ENCODE peak calls at places on chromosomes 16 and 17, in six cellular contexts. One of them, this sample, is unnamed.

GRCh38 chr17:74339537-74340195 is 13.6 kb downstream of the KIF19 start:
- DNase-seq in stomach: no peak
- DNase-seq in fibroblast of mammary gland: no peak
- DNase-seq in cardiac muscle cell: no peak
- DNase-seq in A549: no peak
- DNase-seq in neural crest cell: no peak
- DNase-seq in this sample: no peak

GRCh38 chr17:28807925-28808641 is 34.5 kb downstream of the FAM222B start:
- DNase-seq in A549: peak; percentile 78
- DNase-seq in fibroblast of mammary gland: peak; percentile 96
- DNase-seq in cardiac muscle cell: no peak
- DNase-seq in stomach: no peak
- DNase-seq in neural crest cell: no peak
- DNase-seq in this sample: no peak

GRCh38 chr17:50817838-50818237 is 17.5 kb upstream of the WFIKKN2 start:
- DNase-seq in A549: no peak
- DNase-seq in neural crest cell: no peak
- DNase-seq in cardiac muscle cell: no peak
- DNase-seq in stomach: no peak
- DNase-seq in fibroblast of mammary gland: peak; percentile 7
- DNase-seq in this sample: no peak

GRCh38 chr16:70635356-70636016 is 10.9 kb upstream of the IL34 start:
- DNase-seq in cardiac muscle cell: no peak
- DNase-seq in fibroblast of mammary gland: peak; percentile 75
- DNase-seq in neural crest cell: peak; percentile 88
- DNase-seq in stomach: no peak
- DNase-seq in A549: no peak
- DNase-seq in this sample: no peak

GRCh38 chr17:56902350-56902749 is 11.5 kb downstream of the TRIM25 start:
- DNase-seq in A549: peak; percentile 69
- DNase-seq in cardiac muscle cell: no peak
- DNase-seq in fibroblast of mammary gland: peak; percentile 43
- DNase-seq in neural crest cell: no peak
- DNase-seq in stomach: no peak
- DNase-seq in this sample: no peak

GRCh38 chr16:31451681-31452351 is 7.5 kb upstream of the ARMC5 start:
- DNase-seq in fibroblast of mammary gland: peak; percentile 74
- DNase-seq in stomach: peak; percentile 56
- DNase-seq in neural crest cell: no peak
- DNase-seq in cardiac muscle cell: peak; percentile 75
- DNase-seq in A549: peak; percentile 85
- DNase-seq in this sample: peak; percentile 59

GRCh38 chr17:74020522-74020921 is 183.0 kb upstream of the RPL38 start:
- DNase-seq in A549: no peak
- DNase-seq in neural crest cell: no peak
- DNase-seq in fibroblast of mammary gland: no peak
- DNase-seq in cardiac muscle cell: no peak
- DNase-seq in stomach: no peak
- DNase-seq in this sample: no peak

GRCh38 chr17:80455328-80455710 is 21.1 kb downstream of the NPTX1 start:
- DNase-seq in A549: no peak
- DNase-seq in fibroblast of mammary gland: no peak
- DNase-seq in stomach: peak; percentile 48
- DNase-seq in neural crest cell: peak; percentile 49
- DNase-seq in cardiac muscle cell: peak; percentile 71
- DNase-seq in this sample: peak; percentile 60

GRCh38 chr17:56918916-56919315 is 5.1 kb upstream of the TRIM25 start:
- DNase-seq in A549: no peak
- DNase-seq in fibroblast of mammary gland: peak; percentile 74
- DNase-seq in cardiac muscle cell: no peak
- DNase-seq in neural crest cell: no peak
- DNase-seq in stomach: no peak
- DNase-seq in this sample: no peak

GRCh38 chr17:73933164-73933766 is 270.2 kb upstream of the RPL38 start:
- DNase-seq in stomach: no peak
- DNase-seq in neural crest cell: no peak
- DNase-seq in A549: no peak
- DNase-seq in fibroblast of mammary gland: no peak
- DNase-seq in cardiac muscle cell: no peak
- DNase-seq in this sample: no peak

GRCh38 chr17:1089915-1090314 is 89.9 kb downstream of the ABR start:
- DNase-seq in neural crest cell: no peak
- DNase-seq in fibroblast of mammary gland: no peak
- DNase-seq in stomach: peak; percentile 74
- DNase-seq in cardiac muscle cell: no peak
- DNase-seq in A549: no peak
- DNase-seq in this sample: no peak

GRCh38 chr17:70563301-70563820 is 394.0 kb downstream of the KCNJ2 start:
- DNase-seq in fibroblast of mammary gland: peak; percentile 22
- DNase-seq in cardiac muscle cell: peak; percentile 16
- DNase-seq in neural crest cell: no peak
- DNase-seq in A549: no peak
- DNase-seq in stomach: no peak
- DNase-seq in this sample: no peak

GRCh38 chr17:80352991-80353665 is 61.8 kb upstream of the ENDOV start:
- DNase-seq in fibroblast of mammary gland: no peak
- DNase-seq in A549: no peak
- DNase-seq in neural crest cell: no peak
- DNase-seq in stomach: no peak
- DNase-seq in cardiac muscle cell: no peak
- DNase-seq in this sample: no peak

GRCh38 chr17:45172541-45173286 is 11.0 kb downstream of the HEXIM2 start:
- DNase-seq in cardiac muscle cell: no peak
- DNase-seq in fibroblast of mammary gland: peak; percentile 48
- DNase-seq in stomach: peak; percentile 69
- DNase-seq in A549: peak; percentile 99
- DNase-seq in neural crest cell: peak; percentile 35
- DNase-seq in this sample: no peak

GRCh38 chr17:32769846-32770245 is 107.1 kb downstream of the MYO1D start:
- DNase-seq in fibroblast of mammary gland: peak; percentile 8
- DNase-seq in A549: peak; percentile 38
- DNase-seq in stomach: no peak
- DNase-seq in cardiac muscle cell: peak; percentile 11
- DNase-seq in neural crest cell: no peak
- DNase-seq in this sample: no peak

DNA sequence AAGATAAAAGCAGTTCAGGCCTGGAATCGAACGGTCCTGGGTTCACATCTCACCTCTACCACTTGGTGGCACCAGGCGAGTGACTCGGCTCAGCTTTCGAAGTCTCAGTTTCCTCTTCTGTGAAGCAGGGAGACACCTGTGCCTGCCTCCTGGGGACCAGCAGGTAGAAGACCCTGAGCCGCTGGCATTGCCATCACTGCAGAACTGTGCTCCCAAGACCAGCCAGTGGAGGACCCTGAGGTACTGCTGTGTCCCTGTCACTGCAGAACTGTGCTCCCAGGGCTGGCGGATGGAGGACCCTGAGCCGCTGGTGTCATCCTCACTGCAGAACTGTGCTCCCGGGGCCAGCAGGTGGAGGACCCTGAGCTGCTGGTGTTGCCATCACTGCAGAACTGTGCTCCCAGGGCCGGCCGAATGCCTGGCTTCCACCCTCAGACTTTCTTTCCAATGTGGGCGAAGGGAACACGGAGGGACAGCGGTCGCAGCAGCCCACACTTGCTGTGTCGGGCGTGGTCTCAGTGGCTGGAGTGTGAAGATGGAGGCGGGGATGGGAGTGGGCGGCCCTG is 8.7 kb upstream of the SLC7A5 start:
- DNase-seq in fibroblast of mammary gland: no peak
- DNase-seq in stomach: no peak
- DNase-seq in cardiac muscle cell: no peak
- DNase-seq in neural crest cell: no peak
- DNase-seq in A549: no peak
- DNase-seq in this sample: no peak
- TF ChIP-seq CTCF in fibroblast of mammary gland: peak; percentile 18
- TF ChIP-seq CTCF in stomach: no peak
- TF ChIP-seq CTCF in cardiac muscle cell: peak; percentile 6
- TF ChIP-seq CTCF in neural crest cell: no peak
- TF ChIP-seq CTCF in A549: peak; percentile 14
- TF ChIP-seq CTCF in this sample: no peak

DNA sequence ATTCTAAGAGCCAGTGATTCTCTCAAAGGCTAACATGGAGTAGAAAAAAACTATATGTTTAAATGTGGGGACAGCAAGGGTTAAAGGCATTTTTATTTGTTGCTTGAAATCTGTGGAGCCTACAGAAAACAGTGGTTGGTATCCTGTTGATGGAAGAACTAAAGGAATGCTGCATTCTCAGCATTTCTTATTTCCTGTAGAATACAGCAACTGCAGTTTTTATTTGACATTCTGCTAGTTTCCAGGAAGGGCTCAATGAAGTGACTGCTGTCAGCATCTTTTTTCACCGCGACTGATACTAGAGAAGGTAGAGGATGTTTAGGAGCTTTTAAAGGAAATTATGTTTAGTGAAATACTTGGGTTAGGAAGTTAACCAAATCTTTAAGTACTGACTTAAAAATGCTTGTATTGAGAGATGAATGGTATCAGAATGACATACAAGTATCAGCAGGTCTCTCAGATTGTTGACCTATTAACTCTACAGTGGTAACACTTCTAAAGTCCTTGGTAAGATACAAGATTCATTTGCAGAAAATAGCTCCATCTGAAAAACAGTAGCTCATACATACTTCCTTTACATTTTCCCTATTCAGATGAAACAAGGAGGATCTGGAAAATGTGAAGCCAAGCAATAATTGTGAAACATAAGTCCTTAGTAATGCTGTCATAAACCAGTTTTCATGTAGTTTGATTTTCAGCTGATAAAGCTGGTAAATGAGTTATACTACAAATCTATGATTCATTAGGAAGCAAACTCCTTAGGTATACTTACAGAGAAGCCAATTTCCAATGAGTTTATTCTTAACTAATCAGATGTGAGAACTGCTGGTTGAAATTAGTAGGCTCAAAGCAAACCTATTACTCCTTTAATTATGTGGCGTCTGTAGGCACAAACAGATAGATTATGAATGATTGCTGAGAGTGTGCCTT is 15.2 kb downstream of the CLTC start:
- DNase-seq in A549: no peak
- DNase-seq in neural crest cell: no peak
- DNase-seq in cardiac muscle cell: no peak
- DNase-seq in fibroblast of mammary gland: no peak
- DNase-seq in stomach: no peak
- DNase-seq in this sample: no peak
- TF ChIP-seq CTCF in A549: no peak
- TF ChIP-seq CTCF in neural crest cell: no peak
- TF ChIP-seq CTCF in cardiac muscle cell: no peak
- TF ChIP-seq CTCF in fibroblast of mammary gland: no peak
- TF ChIP-seq CTCF in stomach: no peak
- TF ChIP-seq CTCF in this sample: no peak

GRCh38 chr16:2037631-2038358 is 9.8 kb downstream of the NTHL1 start:
- DNase-seq in stomach: no peak
- DNase-seq in cardiac muscle cell: no peak
- DNase-seq in fibroblast of mammary gland: no peak
- DNase-seq in A549: no peak
- DNase-seq in neural crest cell: no peak
- DNase-seq in this sample: no peak

GRCh38 chr16:2037115-2037514 is 10.4 kb downstream of the NHERF2 start:
- DNase-seq in fibroblast of mammary gland: no peak
- DNase-seq in neural crest cell: no peak
- DNase-seq in A549: no peak
- DNase-seq in stomach: no peak
- DNase-seq in cardiac muscle cell: no peak
- DNase-seq in this sample: no peak

GRCh38 chr16:2034695-2035430 is 8.2 kb downstream of the NHERF2 start:
- DNase-seq in fibroblast of mammary gland: no peak
- DNase-seq in neural crest cell: no peak
- DNase-seq in stomach: no peak
- DNase-seq in A549: no peak
- DNase-seq in cardiac muscle cell: no peak
- DNase-seq in this sample: no peak

GRCh38 chr16:2036200-2036966 is 9.7 kb downstream of the NHERF2 start:
- DNase-seq in A549: no peak
- DNase-seq in cardiac muscle cell: no peak
- DNase-seq in neural crest cell: no peak
- DNase-seq in fibroblast of mammary gland: no peak
- DNase-seq in stomach: no peak
- DNase-seq in this sample: no peak

DNA sequence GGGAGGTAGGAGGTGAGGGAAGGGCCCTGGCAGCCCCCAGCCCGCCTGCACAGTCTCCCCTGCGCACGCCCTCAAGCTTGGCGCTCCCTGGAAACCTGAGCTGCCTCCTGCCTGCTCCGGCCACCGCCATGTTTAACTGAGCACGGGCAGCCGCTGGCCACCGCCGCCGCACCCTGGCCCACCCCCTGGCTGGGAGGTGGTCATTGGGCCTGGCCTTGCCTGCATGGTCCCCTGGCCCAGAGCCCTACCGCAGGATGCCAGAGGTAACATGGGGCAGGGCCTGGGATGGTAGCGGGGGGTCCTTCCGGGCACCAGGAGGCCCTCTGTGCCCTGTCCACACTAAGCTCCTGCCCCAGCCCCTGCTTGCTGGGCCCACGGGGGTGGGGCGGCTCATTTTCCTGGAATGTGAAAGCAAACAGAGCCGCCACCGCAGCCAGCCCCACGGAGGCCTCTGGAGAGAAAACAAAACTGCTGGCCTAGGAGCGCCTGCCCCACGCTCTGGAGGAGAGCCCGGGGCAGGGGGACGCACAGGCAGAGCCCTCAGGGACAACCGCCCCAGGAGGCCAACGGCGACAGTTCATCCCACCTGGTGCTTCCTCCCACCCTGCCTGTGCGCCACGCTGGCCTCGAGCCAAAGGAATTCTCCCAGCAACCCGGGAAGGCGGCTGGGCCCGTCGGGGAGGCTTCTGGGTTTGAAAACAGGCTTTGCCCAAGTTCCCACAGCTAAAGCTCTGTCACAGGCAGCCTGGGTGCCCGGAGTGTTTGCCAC is 8.9 kb downstream of the NHERF2 start:
- DNase-seq in A549: peak; percentile 84
- DNase-seq in fibroblast of mammary gland: peak; percentile 70
- DNase-seq in stomach: peak; percentile 85
- DNase-seq in neural crest cell: no peak
- DNase-seq in cardiac muscle cell: no peak
- DNase-seq in this sample: no peak
- TF ChIP-seq CTCF in A549: no peak
- TF ChIP-seq CTCF in fibroblast of mammary gland: no peak
- TF ChIP-seq CTCF in stomach: no peak
- TF ChIP-seq CTCF in neural crest cell: no peak
- TF ChIP-seq CTCF in cardiac muscle cell: no peak
- TF ChIP-seq CTCF in this sample: no peak

GRCh38 chr16:69087161-69087581 is 18.3 kb upstream of the HAS3 start:
- DNase-seq in A549: no peak
- DNase-seq in stomach: no peak
- DNase-seq in neural crest cell: no peak
- DNase-seq in cardiac muscle cell: no peak
- DNase-seq in fibroblast of mammary gland: no peak
- DNase-seq in this sample: no peak

GRCh38 chr16:69085032-69085695 is 20.3 kb upstream of the HAS3 start:
- DNase-seq in neural crest cell: no peak
- DNase-seq in A549: no peak
- DNase-seq in cardiac muscle cell: no peak
- DNase-seq in stomach: no peak
- DNase-seq in fibroblast of mammary gland: no peak
- DNase-seq in this sample: no peak

GRCh38 chr16:69084301-69084700 is 21.2 kb upstream of the HAS3 start:
- DNase-seq in A549: no peak
- DNase-seq in stomach: no peak
- DNase-seq in neural crest cell: no peak
- DNase-seq in fibroblast of mammary gland: no peak
- DNase-seq in cardiac muscle cell: no peak
- DNase-seq in this sample: no peak

GRCh38 chr16:69088684-69089083 is 16.8 kb upstream of the HAS3 start:
- DNase-seq in A549: no peak
- DNase-seq in fibroblast of mammary gland: no peak
- DNase-seq in stomach: no peak
- DNase-seq in neural crest cell: no peak
- DNase-seq in cardiac muscle cell: no peak
- DNase-seq in this sample: no peak

GRCh38 chr16:69083306-69083941 is 22.0 kb upstream of the HAS3 start:
- DNase-seq in stomach: no peak
- DNase-seq in cardiac muscle cell: no peak
- DNase-seq in fibroblast of mammary gland: no peak
- DNase-seq in A549: no peak
- DNase-seq in neural crest cell: no peak
- DNase-seq in this sample: no peak
- TF ChIP-seq CTCF in stomach: no peak
- TF ChIP-seq CTCF in cardiac muscle cell: peak; percentile 9
- TF ChIP-seq CTCF in fibroblast of mammary gland: no peak
- TF ChIP-seq CTCF in A549: peak; percentile 11
- TF ChIP-seq CTCF in neural crest cell: peak; percentile 17
- TF ChIP-seq CTCF in this sample: no peak

This sample was measured in endothelial cell.